ENCODE peak calls at places on chromosome 6, in five cellular contexts. R is aorta; A is CD8-positive, alpha-beta T cell; I is heart right ventricle; H is fibroblast of lung. Y is an unnamed sample.
A peak's percentile ranks its signal among the peaks of the same experiment; 100 is the strongest.

GRCh38 chr6:63813531-63813930 is 177.9 kb downstream of the PHF3 start:
- DNase-seq in I (no peak), A (no peak), H (no peak), R (no peak), Y (no peak)

GRCh38 chr6:89242574-89243330 is 25.6 kb upstream of the GABRR1 start:
- DNase-seq in H (peak; percentile 36), R (no peak), A (no peak), I (peak; percentile 11), Y (no peak)

GRCh38 chr6:10808376-10808775 is 30.0 kb downstream of the MAK start:
- DNase-seq in R (no peak), H (no peak), I (no peak), A (no peak), Y (no peak)

GRCh38 chr6:26292709-26293108 is 72.3 kb upstream of the BTN3A2 start:
- DNase-seq in R (no peak), H (no peak), A (no peak), I (no peak), Y (no peak)

GRCh38 chr6:23180504-23181293 is 611.3 kb downstream of the HDGFL1 start:
- DNase-seq in A (no peak), H (peak; percentile 89), R (no peak), I (peak; percentile 82), Y (no peak)

GRCh38 chr6:129766959-129767728 is 57.2 kb upstream of the ARHGAP18 start:
- DNase-seq in H (peak; percentile 82), R (peak; percentile 72), A (peak; percentile 42), I (no peak), Y (peak; percentile 47)

GRCh38 chr6:109934293-109934692 is 43.8 kb upstream of the GPR6 start:
- DNase-seq in I (no peak), A (no peak), R (no peak), H (no peak), Y (no peak)

GRCh38 chr6:45112711-45113110 is 215.4 kb upstream of the RUNX2 start:
- DNase-seq in H (peak; percentile 27), A (no peak), R (no peak), I (no peak), Y (no peak)

GRCh38 chr6:82818727-82819126 is 246.9 kb downstream of the UBE3D start:
- DNase-seq in H (peak; percentile 83), R (no peak), A (no peak), I (no peak), Y (no peak)

GRCh38 chr6:11812439-11812838 is 33.8 kb upstream of the ADTRP start:
- DNase-seq in H (no peak), I (no peak), R (no peak), A (no peak), Y (no peak)

GRCh38 chr6:133863228-133863627 is 25.7 kb upstream of the TCF21 start:
- DNase-seq in R (no peak), H (no peak), I (no peak), A (no peak), Y (no peak)
- H3K9me3 ChIP-seq in R (peaks cover 8% of the 10 kb centered on the region), H (no peaks in the 10 kb centered on the region), I (no peaks in the 10 kb centered on the region), A (peaks cover 10% of the 10 kb centered on the region), Y (peaks cover 11% of the 10 kb centered on the region)

GRCh38 chr6:1322206-1322605 is 10.3 kb downstream of the FOXQ1 start:
- DNase-seq in A (no peak), R (no peak), I (no peak), H (no peak), Y (no peak)
- H3K4me1 ChIP-seq in A (no peaks in the 10 kb centered on the region), R (no peaks in the 10 kb centered on the region), I (no peaks in the 10 kb centered on the region), H (peaks cover 35% of the 10 kb centered on the region), Y (peaks cover 58% of the 10 kb centered on the region)

GRCh38 chr6:43147289-43147688 is 23.8 kb upstream of the SRF start:
- DNase-seq in H (no peak), I (no peak), A (no peak), R (no peak), Y (no peak)
- H3K4me3 ChIP-seq in H (no peak overlapping the region), I (no peak overlapping the region), A (no peak overlapping the region), R (no peak overlapping the region), Y (no peak overlapping the region)

GRCh38 chr6:168540713-168541291 is 99.8 kb downstream of the SMOC2 start:
- DNase-seq in A (no peak), H (no peak), R (no peak), I (no peak), Y (no peak)

GRCh38 chr6:168538892-168539811 is 98.2 kb downstream of the SMOC2 start:
- DNase-seq in A (no peak), H (no peak), R (no peak), I (no peak), Y (no peak)

GRCh38 chr6:168545428-168545827 is 104.4 kb downstream of the SMOC2 start:
- DNase-seq in I (no peak), A (no peak), H (no peak), R (no peak), Y (no peak)

GRCh38 chr6:168541307-168541706 is 100.3 kb downstream of the SMOC2 start:
- DNase-seq in I (no peak), R (no peak), H (no peak), A (no peak), Y (no peak)

GRCh38 chr6:168542301-168542700 is 101.3 kb downstream of the SMOC2 start:
- DNase-seq in R (no peak), I (no peak), A (no peak), H (no peak), Y (no peak)
- H3K9me3 ChIP-seq in R (no peaks in the 10 kb centered on the region), I (no peaks in the 10 kb centered on the region), A (no peaks in the 10 kb centered on the region), H (no peaks in the 10 kb centered on the region), Y (peaks cover 14% of the 10 kb centered on the region)

DNA sequence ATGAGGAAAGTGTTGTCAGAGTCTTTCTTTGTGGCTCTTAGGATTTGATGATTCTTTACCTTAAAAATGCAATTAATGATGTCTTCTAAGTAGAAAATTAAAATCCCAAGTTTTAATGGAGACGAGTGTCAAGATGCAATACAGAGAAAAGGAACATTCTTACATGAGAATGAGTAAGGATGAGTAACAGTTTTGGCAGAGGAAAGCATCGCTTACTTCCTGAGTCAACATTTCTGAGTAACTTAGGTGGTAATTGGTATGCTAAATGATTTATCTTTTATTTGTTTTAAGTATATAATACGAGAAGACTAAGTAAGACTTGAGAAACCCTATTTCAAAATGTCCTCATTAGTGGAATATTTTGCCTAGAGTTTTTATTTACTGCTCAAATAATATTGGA is 101.3 kb downstream of the RTN4IP1 start:
- DNase-seq in H (peak; percentile 98), A (no peak), R (no peak), I (no peak), Y (no peak)
- H3K4me1 ChIP-seq in H (peaks cover 13% of the 10 kb centered on the region), A (peaks cover 19% of the 10 kb centered on the region), R (no peaks in the 10 kb centered on the region), I (peaks cover 3% of the 10 kb centered on the region), Y (peaks cover 34% of the 10 kb centered on the region)

Y was measured in SJSA1.